ENCODE peak calls at places on chromosomes 6 and 20, in ten cellular contexts. R is fibroblast of mammary gland; G is ovary; M is uterus; X is pancreas; L is GM12865; B is WTC11; H is GM20000; S is CD4-positive, alpha-beta T cell; D is lower leg skin. U is an unnamed sample.

GRCh38 chr20:20677186-20677585 is 35.3 kb downstream of the RALGAPA2 start:
- DNase-seq in R (peak), G (no peak), M (no peak), X (no peak), L (no peak), B (no peak), H (no peak), S (no peak), D (no peak), U (no peak)

GRCh38 chr6:44006123-44006871 is 121.0 kb downstream of the MRPL14 start:
- DNase-seq in R (peak), G (no peak), M (no peak), X (no peak), L (no peak), B (no peak), H (no peak), S (no peak), D (no peak), U (no peak)

GRCh38 chr6:30769088-30769852 is 24.9 kb upstream of the IER3 start:
- DNase-seq in R (peak), G (peak), M (peak), X (peak), L (peak), B (no peak), H (no peak), S (peak), D (no peak), U (peak)

GRCh38 chr6:134454794-134455193 is 136.9 kb upstream of the SGK1 start:
- DNase-seq in R (no peak), G (no peak), M (no peak), X (no peak), L (no peak), B (no peak), H (no peak), S (no peak), D (no peak), U (no peak)

GRCh38 chr6:54074109-54074508 is 37.1 kb upstream of the MLIP start:
- DNase-seq in R (no peak), G (no peak), M (no peak), X (no peak), L (no peak), B (no peak), H (no peak), S (no peak), D (no peak), U (no peak)

GRCh38 chr6:36444470-36444869 is 1.7 kb downstream of the KCTD20 start:
- DNase-seq in R (peak), G (no peak), M (no peak), X (no peak), L (no peak), B (no peak), H (no peak), S (no peak), D (no peak), U (no peak)

GRCh38 chr6:128719786-128720185 is 163.2 kb upstream of the LAMA2 start:
- DNase-seq in R (no peak), G (no peak), M (no peak), X (no peak), L (no peak), B (no peak), H (no peak), S (no peak), D (no peak), U (no peak)

GRCh38 chr6:71582820-71583219 is 294.2 kb downstream of the OGFRL1 start:
- DNase-seq in R (no peak), G (no peak), M (no peak), X (no peak), L (no peak), B (no peak), H (no peak), S (no peak), D (no peak), U (no peak)

GRCh38 chr20:17921774-17922173 is 46.8 kb downstream of the SNX5 start:
- DNase-seq in R (no peak), G (no peak), M (no peak), X (no peak), L (no peak), B (no peak), H (no peak), S (no peak), D (no peak), U (no peak)

GRCh38 chr20:36881331-36881730 is 5.4 kb downstream of the TLDC2 start:
- DNase-seq in R (no peak), G (peak), M (no peak), X (no peak), L (no peak), B (no peak), H (no peak), S (no peak), D (no peak), U (no peak)

GRCh38 chr6:31203345-31203979 is 33.0 kb upstream of the POU5F1 start:
- DNase-seq in R (peak), G (no peak), M (peak), X (no peak), L (peak), B (no peak), H (no peak), S (no peak), D (no peak), U (peak)

GRCh38 chr6:104728444-104728843 is 131.3 kb downstream of the HACE1 start:
- DNase-seq in R (no peak), G (no peak), M (no peak), X (no peak), L (no peak), B (no peak), H (no peak), S (no peak), D (no peak), U (no peak)

GRCh38 chr6:170147832-170148708 is 142.8 kb downstream of the DLL1 start:
- DNase-seq in R (no peak), G (no peak), M (no peak), X (no peak), L (peak), B (peak), H (peak), S (peak), D (no peak), U (peak)
- TF ChIP-seq CTCF in R (no peak), G (no peak), M (no peak), X (no peak), L (no peak), B (no peak), H (no peak), S (no peak), D (no peak), U (no peak)

GRCh38 chr20:6641012-6641411 is 126.5 kb upstream of the BMP2 start:
- DNase-seq in R (no peak), G (no peak), M (no peak), X (no peak), L (no peak), B (no peak), H (no peak), S (no peak), D (no peak), U (no peak)

GRCh38 chr20:6632187-6632586 is 135.3 kb upstream of the BMP2 start:
- DNase-seq in R (peak), G (peak), M (peak), X (no peak), L (peak), B (no peak), H (no peak), S (no peak), D (no peak), U (no peak)

GRCh38 chr20:6635034-6635736 is 132.3 kb upstream of the BMP2 start:
- DNase-seq in R (peak), G (no peak), M (no peak), X (no peak), L (peak), B (no peak), H (no peak), S (no peak), D (no peak), U (no peak)

GRCh38 chr20:6637160-6637579 is 130.3 kb upstream of the BMP2 start:
- DNase-seq in R (no peak), G (no peak), M (no peak), X (no peak), L (no peak), B (no peak), H (no peak), S (no peak), D (no peak), U (no peak)

GRCh38 chr20:6636209-6637159 is 131.0 kb upstream of the BMP2 start:
- DNase-seq in R (peak), G (no peak), M (peak), X (peak), L (peak), B (no peak), H (no peak), S (no peak), D (no peak), U (no peak)
- TF ChIP-seq CTCF in R (peak), G (no peak), M (peak), X (peak), L (no peak), B (no peak), H (no peak), S (no peak), D (no peak), U (peak)

GRCh38 chr20:59032713-59033059 is 551 bp upstream of the ATP5F1E start:
- DNase-seq in R (peak), G (no peak), M (no peak), X (no peak), L (no peak), B (no peak), H (no peak), S (no peak), D (no peak), U (no peak)
- TF ChIP-seq CTCF in R (peak), G (peak), M (no peak), X (peak), L (no peak), B (no peak), H (no peak), S (no peak), D (no peak), U (no peak)

GRCh38 chr20:60857708-60858107 is 394.4 kb upstream of the CDH4 start:
- DNase-seq in R (peak), G (no peak), M (no peak), X (no peak), L (no peak), B (no peak), H (no peak), S (no peak), D (peak), U (no peak)

DNA sequence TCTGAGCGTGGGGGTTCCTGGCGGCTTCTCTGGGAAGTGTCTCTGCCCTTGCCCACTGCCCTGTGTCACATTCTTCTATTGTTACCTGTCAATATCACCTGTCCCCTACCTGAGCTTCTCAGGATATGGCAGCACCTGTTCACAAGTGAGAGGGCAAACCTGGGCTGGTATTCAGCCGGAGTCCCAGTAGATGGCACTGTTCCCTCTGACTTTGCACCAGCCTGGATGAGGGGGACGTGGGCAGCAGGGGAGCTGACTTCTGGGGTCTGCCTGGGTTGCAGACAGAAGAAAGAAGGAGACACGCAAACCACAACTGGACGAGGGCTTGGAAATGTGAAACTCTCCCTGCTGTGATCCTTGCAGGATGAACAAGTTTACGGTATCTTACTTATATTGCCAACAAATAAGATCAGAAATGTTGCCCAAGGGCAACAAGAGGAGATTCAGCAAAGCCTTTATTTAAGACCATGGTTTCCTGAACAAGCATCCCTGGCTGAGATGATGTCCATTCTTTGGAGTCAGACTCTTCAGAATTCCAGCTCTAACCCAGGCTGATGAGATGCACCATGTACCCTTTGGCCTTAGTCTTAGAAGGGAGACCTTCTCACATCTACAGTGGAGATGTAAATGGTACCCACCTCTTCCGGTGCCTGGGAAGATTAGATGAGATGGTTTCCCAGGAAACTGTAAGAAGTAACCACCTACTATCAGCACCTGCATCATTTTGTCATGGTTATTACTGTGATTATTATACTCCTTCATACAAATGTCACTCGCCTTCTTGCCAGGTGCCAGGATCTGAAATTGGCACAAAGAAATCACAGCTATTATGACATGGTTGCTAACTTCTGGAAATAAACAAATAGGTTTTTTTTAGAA is 400.0 kb upstream of the CDH4 start:
- DNase-seq in R (peak), G (no peak), M (no peak), X (peak), L (no peak), B (peak), H (no peak), S (no peak), D (peak), U (no peak)
- TF ChIP-seq CTCF in R (peak), G (no peak), M (no peak), X (peak), L (no peak), B (peak), H (peak), S (no peak), D (no peak), U (no peak)